ENCODE peak calls at places on chromosomes 7 and 10, in five cellular contexts. One of them, this sample, is unnamed. For H3K4me1, the result is how much of the 10 kb centered on the place peaks cover.

GRCh38 chr10:116742367-116743265 is at the start of gene HSPA12A:
- DNase-seq in mucosa of descending colon: peak
- DNase-seq in SK-N-SH: peak
- DNase-seq in A549: peak
- DNase-seq in psoas muscle: peak
- DNase-seq in this sample: peak

GRCh38 chr7:44629825-44630580 is 23.6 kb downstream of the OGDH start:
- DNase-seq in A549: no peak
- DNase-seq in psoas muscle: no peak
- DNase-seq in SK-N-SH: no peak
- DNase-seq in mucosa of descending colon: no peak
- DNase-seq in this sample: no peak

GRCh38 chr10:116888380-116889055 is 39.2 kb downstream of the ENO4 start:
- DNase-seq in mucosa of descending colon: no peak
- DNase-seq in SK-N-SH: no peak
- DNase-seq in psoas muscle: peak
- DNase-seq in A549: peak
- DNase-seq in this sample: peak

GRCh38 chr10:35635576-35635975 is 6.5 kb downstream of the FZD8 start:
- DNase-seq in psoas muscle: no peak
- DNase-seq in mucosa of descending colon: no peak
- DNase-seq in SK-N-SH: peak
- DNase-seq in A549: peak
- DNase-seq in this sample: peak

GRCh38 chr7:55552320-55553086 is 19.8 kb downstream of the VOPP1 start:
- DNase-seq in A549: peak
- DNase-seq in psoas muscle: peak
- DNase-seq in mucosa of descending colon: no peak
- DNase-seq in SK-N-SH: no peak
- DNase-seq in this sample: no peak

GRCh38 chr7:81926154-81926553 is 156.3 kb upstream of the HGF start:
- DNase-seq in A549: no peak
- DNase-seq in mucosa of descending colon: no peak
- DNase-seq in SK-N-SH: no peak
- DNase-seq in psoas muscle: no peak
- DNase-seq in this sample: no peak

GRCh38 chr10:49598164-49598856 is 11.8 kb upstream of the SLC18A3 start:
- DNase-seq in psoas muscle: no peak
- DNase-seq in mucosa of descending colon: no peak
- DNase-seq in A549: no peak
- DNase-seq in SK-N-SH: no peak
- DNase-seq in this sample: no peak

GRCh38 chr10:65566906-65567305 is 1358.9 kb upstream of the LRRTM3 start:
- DNase-seq in psoas muscle: no peak
- DNase-seq in SK-N-SH: no peak
- DNase-seq in A549: no peak
- DNase-seq in mucosa of descending colon: no peak
- DNase-seq in this sample: no peak

GRCh38 chr10:48253970-48254657 is 20.4 kb downstream of the FRMPD2 start:
- DNase-seq in psoas muscle: no peak
- DNase-seq in SK-N-SH: no peak
- DNase-seq in A549: no peak
- DNase-seq in mucosa of descending colon: no peak
- DNase-seq in this sample: no peak

GRCh38 chr7:158782638-158783490 is 46.4 kb downstream of the ESYT2 start:
- DNase-seq in A549: peak
- DNase-seq in SK-N-SH: no peak
- DNase-seq in mucosa of descending colon: no peak
- DNase-seq in psoas muscle: peak
- DNase-seq in this sample: peak

GRCh38 chr10:27911006-27911405 is 87.9 kb downstream of the ODAD2 start:
- DNase-seq in psoas muscle: no peak
- DNase-seq in mucosa of descending colon: no peak
- DNase-seq in SK-N-SH: no peak
- DNase-seq in A549: no peak
- DNase-seq in this sample: no peak

GRCh38 chr10:72088879-72089585 is 681 bp upstream of the SPOCK2 start:
- DNase-seq in mucosa of descending colon: no peak
- DNase-seq in SK-N-SH: no peak
- DNase-seq in A549: no peak
- DNase-seq in psoas muscle: peak
- DNase-seq in this sample: no peak
- H3K4me1 ChIP-seq in mucosa of descending colon: under half
- H3K4me1 ChIP-seq in SK-N-SH: under half
- H3K4me1 ChIP-seq in A549: under half
- H3K4me1 ChIP-seq in psoas muscle: under half
- H3K4me1 ChIP-seq in this sample: under half

DNA sequence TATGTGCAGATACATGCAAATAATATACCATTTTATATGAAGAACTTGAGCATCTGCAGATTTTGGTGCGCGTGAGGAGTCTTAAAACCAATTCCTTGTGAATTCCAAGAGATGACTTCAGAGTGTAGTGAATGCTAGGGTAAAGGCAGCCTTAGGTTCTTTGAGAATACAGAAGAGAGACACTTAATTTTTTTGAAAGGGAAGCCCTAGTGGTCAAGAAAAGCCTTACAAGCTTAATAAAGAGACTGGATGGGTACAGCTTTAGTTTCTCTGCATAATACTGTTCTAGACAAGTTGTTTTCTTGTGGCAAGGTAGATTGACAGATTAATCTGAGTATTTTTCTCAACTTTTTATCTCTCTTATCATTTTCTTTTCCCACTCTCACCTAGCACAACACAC is 636.5 kb downstream of the DNAJB9 start:
- DNase-seq in A549: no peak
- DNase-seq in psoas muscle: no peak
- DNase-seq in SK-N-SH: no peak
- DNase-seq in mucosa of descending colon: no peak
- DNase-seq in this sample: no peak
- TF ChIP-seq CTCF in A549: no peak
- TF ChIP-seq CTCF in psoas muscle: no peak
- TF ChIP-seq CTCF in SK-N-SH: no peak
- TF ChIP-seq CTCF in mucosa of descending colon: no peak
- TF ChIP-seq CTCF in this sample: no peak

GRCh38 chr10:119537953-119538630 is 4.4 kb downstream of the RGS10 start:
- DNase-seq in A549: no peak
- DNase-seq in psoas muscle: no peak
- DNase-seq in mucosa of descending colon: no peak
- DNase-seq in SK-N-SH: no peak
- DNase-seq in this sample: no peak
- H3K4me1 ChIP-seq in A549: under half
- H3K4me1 ChIP-seq in psoas muscle: under half
- H3K4me1 ChIP-seq in mucosa of descending colon: under half
- H3K4me1 ChIP-seq in SK-N-SH: under half
- H3K4me1 ChIP-seq in this sample: under half

DNA sequence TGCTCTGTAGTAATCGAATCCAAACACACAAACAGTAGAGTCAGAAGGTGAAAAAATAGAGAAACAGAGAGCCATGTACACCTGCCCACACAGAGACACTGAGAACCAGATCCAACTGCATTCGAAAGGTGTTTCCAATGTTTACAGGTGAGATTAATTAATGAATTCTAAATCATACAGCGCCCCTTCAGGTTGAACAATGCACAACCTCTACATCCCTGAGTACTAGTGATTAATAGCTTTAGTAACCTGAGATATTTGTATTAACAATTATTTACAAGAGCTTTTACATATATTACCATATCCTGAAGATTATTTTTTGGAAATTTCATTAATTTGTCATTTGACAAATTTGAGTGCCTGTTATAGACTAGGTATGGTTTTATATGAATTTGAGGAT is 7.6 kb upstream of the MRC1 start:
- DNase-seq in mucosa of descending colon: no peak
- DNase-seq in A549: no peak
- DNase-seq in SK-N-SH: no peak
- DNase-seq in psoas muscle: no peak
- DNase-seq in this sample: no peak
- TF ChIP-seq CTCF in mucosa of descending colon: no peak
- TF ChIP-seq CTCF in A549: peak
- TF ChIP-seq CTCF in SK-N-SH: peak
- TF ChIP-seq CTCF in psoas muscle: no peak
- TF ChIP-seq CTCF in this sample: no peak

GRCh38 chr10:133509700-133510099 is 17.5 kb upstream of the CYP2E1 start:
- DNase-seq in mucosa of descending colon: no peak
- DNase-seq in A549: no peak
- DNase-seq in psoas muscle: no peak
- DNase-seq in SK-N-SH: no peak
- DNase-seq in this sample: no peak
- H3K4me1 ChIP-seq in mucosa of descending colon: under half
- H3K4me1 ChIP-seq in A549: under half
- H3K4me1 ChIP-seq in psoas muscle: under half
- H3K4me1 ChIP-seq in SK-N-SH: under half
- H3K4me1 ChIP-seq in this sample: under half

DNA sequence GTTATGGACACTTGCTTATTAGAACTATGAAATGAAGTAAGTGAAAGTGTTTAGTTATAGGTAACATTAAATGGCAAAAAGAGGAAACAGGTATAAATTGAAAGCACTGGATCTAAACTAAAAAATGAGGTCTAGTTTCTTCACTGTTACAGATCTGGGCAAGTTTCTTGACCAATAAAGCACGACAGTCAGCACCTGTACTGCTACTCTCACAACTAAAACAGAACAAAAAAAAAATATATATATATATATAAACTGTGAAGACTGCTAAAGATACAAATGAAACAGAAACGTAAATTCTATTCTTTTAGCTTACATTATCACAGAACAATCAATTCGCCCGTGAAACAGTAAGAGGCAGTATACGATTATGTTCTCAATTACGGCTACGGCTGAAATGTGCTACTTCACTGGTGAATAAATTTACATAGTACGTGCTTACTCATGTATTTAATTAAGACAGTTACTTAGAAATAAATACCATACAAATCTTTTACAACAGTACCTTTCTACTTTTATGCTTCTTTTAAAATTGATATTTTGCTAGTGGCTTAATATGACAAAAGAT is 4.2 kb downstream of the AHR start:
- DNase-seq in SK-N-SH: no peak
- DNase-seq in A549: no peak
- DNase-seq in mucosa of descending colon: no peak
- DNase-seq in psoas muscle: no peak
- DNase-seq in this sample: no peak
- TF ChIP-seq CTCF in SK-N-SH: peak
- TF ChIP-seq CTCF in A549: peak
- TF ChIP-seq CTCF in mucosa of descending colon: no peak
- TF ChIP-seq CTCF in psoas muscle: no peak
- TF ChIP-seq CTCF in this sample: no peak

GRCh38 chr7:66255533-66256100 is 50.5 kb downstream of the TPST1 start:
- DNase-seq in A549: no peak
- DNase-seq in SK-N-SH: no peak
- DNase-seq in psoas muscle: no peak
- DNase-seq in mucosa of descending colon: no peak
- DNase-seq in this sample: no peak

GRCh38 chr7:66261941-66262340 is 56.8 kb downstream of the TPST1 start:
- DNase-seq in psoas muscle: no peak
- DNase-seq in mucosa of descending colon: no peak
- DNase-seq in SK-N-SH: no peak
- DNase-seq in A549: no peak
- DNase-seq in this sample: no peak

GRCh38 chr7:66256281-66256680 is 51.1 kb downstream of the TPST1 start:
- DNase-seq in mucosa of descending colon: no peak
- DNase-seq in psoas muscle: no peak
- DNase-seq in A549: no peak
- DNase-seq in SK-N-SH: no peak
- DNase-seq in this sample: no peak

GRCh38 chr7:66257481-66257880 is 52.3 kb downstream of the TPST1 start:
- DNase-seq in SK-N-SH: no peak
- DNase-seq in A549: no peak
- DNase-seq in psoas muscle: no peak
- DNase-seq in mucosa of descending colon: no peak
- DNase-seq in this sample: no peak

DNA sequence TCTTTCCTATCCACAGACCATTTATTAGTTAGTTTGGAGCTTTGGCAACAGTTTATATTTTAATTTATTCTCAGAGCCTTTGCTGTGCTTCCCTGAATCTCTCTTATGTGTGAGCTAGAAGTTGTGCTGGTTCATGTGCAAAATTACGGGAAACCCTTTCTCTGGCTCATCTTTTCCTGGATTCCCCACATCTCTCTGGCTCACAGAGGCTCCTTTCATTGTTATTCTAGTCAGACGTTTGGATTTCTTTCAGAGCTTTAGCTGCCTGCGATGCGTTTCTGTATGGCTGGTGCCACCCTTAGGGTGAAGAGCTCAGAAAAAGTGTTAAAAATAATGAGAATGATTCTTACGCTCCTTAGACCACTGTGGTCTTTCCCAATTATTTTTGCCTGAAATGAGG is 53.3 kb downstream of the TPST1 start:
- DNase-seq in SK-N-SH: no peak
- DNase-seq in mucosa of descending colon: no peak
- DNase-seq in A549: no peak
- DNase-seq in psoas muscle: no peak
- DNase-seq in this sample: no peak
- H3K4me1 ChIP-seq in SK-N-SH: under half
- H3K4me1 ChIP-seq in mucosa of descending colon: under half
- H3K4me1 ChIP-seq in A549: under half
- H3K4me1 ChIP-seq in psoas muscle: under half
- H3K4me1 ChIP-seq in this sample: under half

DNA sequence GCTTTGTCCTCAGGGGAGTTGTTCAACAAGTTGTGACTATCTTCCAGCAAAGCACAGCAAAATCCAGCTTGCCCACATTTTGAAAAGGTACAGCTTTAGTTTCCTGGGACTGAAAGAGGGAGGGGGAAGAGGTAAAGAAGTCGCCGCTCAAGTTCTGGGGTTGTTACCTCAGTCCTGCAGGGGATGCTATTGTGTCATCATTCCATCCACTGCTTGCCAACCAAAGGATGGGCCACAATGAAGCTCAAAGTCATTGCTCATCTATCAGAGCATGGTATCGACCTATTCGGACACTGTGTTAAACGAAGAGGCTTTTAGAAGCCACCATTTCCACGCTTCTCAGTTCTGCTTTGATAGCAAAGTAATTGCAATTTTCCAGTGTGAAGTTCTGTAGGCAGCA is 34.3 kb downstream of the NPY start:
- DNase-seq in SK-N-SH: no peak
- DNase-seq in mucosa of descending colon: no peak
- DNase-seq in psoas muscle: no peak
- DNase-seq in A549: peak
- DNase-seq in this sample: no peak
- TF ChIP-seq CTCF in SK-N-SH: peak
- TF ChIP-seq CTCF in mucosa of descending colon: no peak
- TF ChIP-seq CTCF in psoas muscle: peak
- TF ChIP-seq CTCF in A549: peak
- TF ChIP-seq CTCF in this sample: no peak

GRCh38 chr10:123726381-123726780 is 60.2 kb downstream of the GPR26 start:
- DNase-seq in mucosa of descending colon: no peak
- DNase-seq in A549: no peak
- DNase-seq in psoas muscle: no peak
- DNase-seq in SK-N-SH: no peak
- DNase-seq in this sample: no peak

GRCh38 chr10:123721441-123722049 is 55.4 kb downstream of the GPR26 start:
- DNase-seq in mucosa of descending colon: no peak
- DNase-seq in A549: no peak
- DNase-seq in psoas muscle: no peak
- DNase-seq in SK-N-SH: no peak
- DNase-seq in this sample: no peak

GRCh38 chr10:123726826-123727225 is 60.7 kb downstream of the GPR26 start:
- DNase-seq in psoas muscle: no peak
- DNase-seq in mucosa of descending colon: no peak
- DNase-seq in A549: no peak
- DNase-seq in SK-N-SH: no peak
- DNase-seq in this sample: no peak

GRCh38 chr10:123722351-123722750 is 56.2 kb downstream of the GPR26 start:
- DNase-seq in A549: no peak
- DNase-seq in SK-N-SH: no peak
- DNase-seq in mucosa of descending colon: no peak
- DNase-seq in psoas muscle: no peak
- DNase-seq in this sample: no peak

GRCh38 chr10:123724747-123725146 is 58.6 kb downstream of the GPR26 start:
- DNase-seq in mucosa of descending colon: no peak
- DNase-seq in psoas muscle: no peak
- DNase-seq in SK-N-SH: no peak
- DNase-seq in A549: no peak
- DNase-seq in this sample: no peak
- H3K4me1 ChIP-seq in mucosa of descending colon: under half
- H3K4me1 ChIP-seq in psoas muscle: under half
- H3K4me1 ChIP-seq in SK-N-SH: under half
- H3K4me1 ChIP-seq in A549: under half
- H3K4me1 ChIP-seq in this sample: under half

This sample was measured in lung.